ENCODE peak calls at places on chromosomes 11 and 22, in five cellular contexts. H, P, T, Z and A are unnamed samples.

GRCh38 chr11:63537293-63538101 is 889 bp downstream of the PLAAT4 start:
- DNase-seq in H (peak; percentile 71), P (no peak), T (no peak), Z (peak; percentile 62), A (no peak)

GRCh38 chr11:73143126-73143838 is 1.2 kb upstream of the FCHSD2 start:
- DNase-seq in H (no peak), P (peak; percentile 9), T (no peak), Z (no peak), A (no peak)

GRCh38 chr11:86610559-86611341 is 61.7 kb downstream of the ME3 start:
- DNase-seq in H (no peak), P (no peak), T (no peak), Z (no peak), A (no peak)

GRCh38 chr11:57323503-57324153 is 1.1 kb downstream of the TNKS1BP1 start:
- DNase-seq in H (no peak), P (peak; percentile 40), T (no peak), Z (peak; percentile 48), A (no peak)

GRCh38 chr11:116544721-116545120 is 228.1 kb downstream of the BUD13 start:
- DNase-seq in H (no peak), P (no peak), T (no peak), Z (no peak), A (no peak)

GRCh38 chr11:94537051-94537600 is 6.6 kb upstream of the FUT4 start:
- DNase-seq in H (no peak), P (no peak), T (no peak), Z (peak; percentile 76), A (no peak)

GRCh38 chr11:92211576-92212167 is 12.9 kb upstream of the FAT3 start:
- DNase-seq in H (no peak), P (peak; percentile 58), T (peak; percentile 24), Z (peak; percentile 17), A (peak; percentile 23)

GRCh38 chr22:49958961-49959781 is 1.4 kb upstream of the PIM3 start:
- DNase-seq in H (no peak), P (no peak), T (no peak), Z (no peak), A (peak; percentile 53)

GRCh38 chr11:93870616-93871015 is 20.2 kb upstream of the VSTM5 start:
- DNase-seq in H (no peak), P (no peak), T (no peak), Z (no peak), A (no peak)

GRCh38 chr11:117144477-117145392 is 648 bp downstream of the PAFAH1B2 start:
- DNase-seq in H (peak; percentile 78), P (peak; percentile 82), T (no peak), Z (peak; percentile 73), A (peak; percentile 18)

GRCh38 chr11:43316451-43316850 is 4.7 kb downstream of the API5 start:
- DNase-seq in H (no peak), P (no peak), T (no peak), Z (no peak), A (no peak)

GRCh38 chr22:46076651-46077339 is 73.5 kb upstream of the PPARA start:
- DNase-seq in H (peak; percentile 66), P (peak; percentile 59), T (no peak), Z (no peak), A (no peak)

GRCh38 chr22:19871845-19872778 is 17.4 kb upstream of the GNB1L start:
- DNase-seq in H (no peak), P (no peak), T (no peak), Z (no peak), A (no peak)

GRCh38 chr22:43110927-43111623 is 525 bp downstream of the BIK start:
- DNase-seq in H (no peak), P (peak; percentile 59), T (no peak), Z (no peak), A (peak; percentile 26)

GRCh38 chr11:116459233-116459632 is 313.6 kb downstream of the BUD13 start:
- DNase-seq in H (no peak), P (no peak), T (no peak), Z (no peak), A (peak; percentile 33)

GRCh38 chr11:71496421-71496820 is 30.6 kb upstream of the KRTAP5-7 start:
- DNase-seq in H (no peak), P (no peak), T (no peak), Z (no peak), A (no peak)

GRCh38 chr11:118592616-118593367 is 14.6 kb upstream of the PHLDB1 start:
- DNase-seq in H (no peak), P (no peak), T (no peak), Z (no peak), A (no peak)

GRCh38 chr11:45394294-45395085 is 108.3 kb upstream of the SYT13 start:
- DNase-seq in H (no peak), P (no peak), T (no peak), Z (no peak), A (no peak)

GRCh38 chr11:44185522-44185921 is 90.0 kb downstream of the EXT2 start:
- DNase-seq in H (no peak), P (no peak), T (no peak), Z (no peak), A (no peak)

GRCh38 chr11:46661836-46662235 is 38.6 kb downstream of the ARHGAP1 start:
- DNase-seq in H (no peak), P (no peak), T (no peak), Z (no peak), A (no peak)

GRCh38 chr22:22855617-22856308 is 31.9 kb upstream of the IGLL5 start:
- DNase-seq in H (no peak), P (no peak), T (peak; percentile 36), Z (peak; percentile 10), A (peak; percentile 70)

GRCh38 chr11:114764563-114764962 is 86.2 kb downstream of the NXPE2 start:
- DNase-seq in H (no peak), P (no peak), T (no peak), Z (no peak), A (no peak)

GRCh38 chr11:123235117-123235686 is 40.2 kb upstream of the CLMP start:
- DNase-seq in H (peak; percentile 77), P (no peak), T (no peak), Z (peak; percentile 69), A (peak; percentile 29)

GRCh38 chr22:49760280-49760629 is 67.4 kb downstream of the BRD1 start:
- DNase-seq in H (no peak), P (peak; percentile 80), T (peak; percentile 3), Z (no peak), A (no peak)

GRCh38 chr11:61961570-61962212 is 5.7 kb downstream of the FTH1 start:
- DNase-seq in H (peak; percentile 90), P (no peak), T (no peak), Z (peak; percentile 53), A (no peak)

GRCh38 chr11:61172353-61172752 is 11.1 kb upstream of the VPS37C start:
- DNase-seq in H (no peak), P (no peak), T (no peak), Z (no peak), A (no peak)

GRCh38 chr11:113022267-113022666 is 61.0 kb downstream of the NCAM1 start:
- DNase-seq in H (no peak), P (no peak), T (no peak), Z (no peak), A (no peak)

GRCh38 chr11:65008873-65009272 is 5.1 kb upstream of the ARL2 start:
- DNase-seq in H (no peak), P (no peak), T (no peak), Z (no peak), A (no peak)

GRCh38 chr11:65014146-65014960 is at the start of gene ARL2:
- DNase-seq in H (peak; percentile 63), P (peak; percentile 22), T (peak; percentile 87), Z (peak; percentile 19), A (no peak)

GRCh38 chr11:65016705-65017104 is 2.7 kb downstream of the ARL2 start:
- DNase-seq in H (no peak), P (peak; percentile 30), T (no peak), Z (no peak), A (no peak)

GRCh38 chr11:65013692-65014145 is 241 bp upstream of the ARL2 start:
- DNase-seq in H (peak; percentile 90), P (peak; percentile 87), T (no peak), Z (peak; percentile 83), A (peak; percentile 94)

DNA sequence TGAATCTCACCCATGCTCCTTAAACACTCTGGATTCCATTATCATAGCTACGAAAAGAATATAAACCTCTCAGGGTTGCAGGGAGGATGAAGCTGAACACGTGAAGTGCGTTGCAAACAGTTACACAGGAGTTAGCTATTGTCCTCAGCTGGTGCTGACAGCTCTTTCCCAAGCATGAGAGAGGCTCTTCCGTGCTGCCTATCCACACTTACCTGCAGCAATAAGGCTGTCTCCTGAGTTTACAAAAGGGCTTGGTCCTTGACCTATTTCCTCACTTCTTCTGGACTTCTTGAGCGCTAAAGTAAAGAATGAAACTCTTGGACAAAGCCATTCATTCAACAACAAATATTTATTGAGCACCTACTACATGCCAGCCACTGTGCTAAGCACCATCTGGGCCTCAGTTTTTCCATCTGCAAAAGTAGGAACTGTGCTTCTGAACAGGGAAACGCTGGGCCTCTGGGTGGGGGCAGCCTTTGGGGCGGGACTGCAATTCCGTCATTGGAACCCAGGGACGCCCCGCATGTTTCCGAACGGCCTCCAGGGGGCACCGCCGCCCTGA is 749 bp upstream of the ARL2 start:
- DNase-seq in H (peak; percentile 96), P (peak; percentile 88), T (peak; percentile 79), Z (peak; percentile 82), A (peak; percentile 84)
- TF ChIP-seq CTCF in H (peak; percentile 68), P (peak; percentile 78), T (peak; percentile 68), Z (peak; percentile 72), A (peak; percentile 61)

GRCh38 chr11:6742260-6742659 is 29.5 kb downstream of the OR2AG2 start:
- DNase-seq in H (no peak), P (no peak), T (no peak), Z (no peak), A (no peak)

GRCh38 chr11:6737872-6738466 is 33.8 kb downstream of the OR2AG2 start:
- DNase-seq in H (no peak), P (peak; percentile 60), T (no peak), Z (peak; percentile 43), A (peak; percentile 27)

GRCh38 chr11:6736495-6737121 is 35.2 kb downstream of the OR2AG2 start:
- DNase-seq in H (no peak), P (peak; percentile 7), T (no peak), Z (peak; percentile 39), A (no peak)

GRCh38 chr11:6735306-6735705 is 36.5 kb downstream of the OR2AG2 start:
- DNase-seq in H (no peak), P (peak; percentile 18), T (no peak), Z (peak; percentile 17), A (no peak)

GRCh38 chr11:6738590-6738989 is 33.2 kb downstream of the OR2AG2 start:
- DNase-seq in H (no peak), P (no peak), T (no peak), Z (no peak), A (no peak)
- TF ChIP-seq CTCF in H (no peak), P (no peak), T (no peak), Z (no peak), A (no peak)

DNA sequence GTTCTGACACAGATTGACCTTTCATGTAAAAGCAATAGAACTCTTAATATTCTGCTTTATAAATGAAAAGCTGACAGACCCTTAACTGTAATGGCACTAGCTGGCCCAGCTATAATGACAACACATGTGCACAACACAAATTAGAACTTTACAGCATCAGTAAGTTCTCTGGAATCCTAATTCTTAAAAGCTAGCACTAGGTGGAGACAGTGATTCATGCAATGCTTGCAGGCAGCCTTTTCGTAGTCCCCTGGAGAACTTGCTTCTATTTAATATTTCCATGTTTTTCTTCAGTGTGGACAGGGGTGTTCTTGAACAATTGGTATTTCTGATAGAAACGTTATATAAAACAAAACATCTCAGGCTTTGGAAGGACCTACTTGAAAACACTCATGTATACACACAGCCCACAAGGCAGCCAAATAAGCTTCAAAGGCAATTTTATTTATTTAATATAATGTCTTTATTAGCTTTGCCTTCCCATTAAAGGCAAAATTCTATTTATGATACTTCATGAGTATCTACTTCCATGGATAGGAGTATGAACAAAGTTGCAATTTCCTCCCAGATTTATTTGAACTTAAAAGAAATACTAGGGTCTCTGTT is 374.3 kb upstream of the MPPED2 start:
- DNase-seq in H (no peak), P (peak; percentile 60), T (no peak), Z (peak; percentile 56), A (peak; percentile 7)
- TF ChIP-seq CTCF in H (no peak), P (peak; percentile 62), T (peak; percentile 84), Z (peak; percentile 52), A (peak; percentile 65)

GRCh38 chr11:129375731-129376657 is at the start of gene BARX2:
- DNase-seq in H (no peak), P (peak; percentile 87), T (peak; percentile 56), Z (peak; percentile 64), A (peak; percentile 69)
- TF ChIP-seq CTCF in H (no peak), P (peak; percentile 64), T (peak; percentile 55), Z (peak; percentile 48), A (peak; percentile 29)